ENCODE peak calls at places on chromosomes 3 and 15, in five cellular contexts. W is AG10803; J is cardiac fibroblast; N is CD8-positive, alpha-beta T cell; A is foreskin fibroblast. Z is an unnamed sample.

GRCh38 chr15:67148196-67148701 is 82.8 kb downstream of the SMAD3 start:
- DNase-seq in W (peak; percentile 81), J (peak; percentile 77), N (no peak), A (peak; percentile 73), Z (peak; percentile 57)

GRCh38 chr3:46681387-46681786 is 12.1 kb downstream of the ALS2CL start:
- DNase-seq in W (no peak), J (no peak), N (no peak), A (no peak), Z (no peak)

GRCh38 chr3:48403533-48404439 is 26.1 kb downstream of the PLXNB1 start:
- DNase-seq in W (no peak), J (no peak), N (peak; percentile 2), A (no peak), Z (no peak)

GRCh38 chr3:45479627-45480026 is 91.3 kb downstream of the LARS2 start:
- DNase-seq in W (peak; percentile 89), J (peak; percentile 91), N (no peak), A (peak; percentile 40), Z (peak; percentile 86)

GRCh38 chr3:27607370-27607769 is 114.8 kb downstream of the EOMES start:
- DNase-seq in W (peak; percentile 55), J (peak; percentile 58), N (no peak), A (peak; percentile 73), Z (peak; percentile 47)

GRCh38 chr15:69893863-69894262 is 203.9 kb downstream of the TLE3 start:
- DNase-seq in W (peak; percentile 79), J (peak; percentile 63), N (no peak), A (peak; percentile 30), Z (peak; percentile 66)

GRCh38 chr15:62089616-62090015 is 22.8 kb downstream of the C2CD4A start:
- DNase-seq in W (no peak), J (no peak), N (no peak), A (no peak), Z (no peak)

GRCh38 chr3:108513961-108514360 is 3.6 kb upstream of the MYH15 start:
- DNase-seq in W (peak; percentile 18), J (peak; percentile 54), N (no peak), A (peak; percentile 6), Z (no peak)

GRCh38 chr3:187274315-187274976 is 17.1 kb downstream of the MASP1 start:
- DNase-seq in W (no peak), J (no peak), N (no peak), A (no peak), Z (no peak)

GRCh38 chr3:81998139-81998755 is 236.8 kb upstream of the GBE1 start:
- DNase-seq in W (peak; percentile 12), J (peak; percentile 28), N (no peak), A (no peak), Z (peak; percentile 46)

GRCh38 chr3:15512173-15512572 is 9.3 kb downstream of the COLQ start:
- DNase-seq in W (peak; percentile 32), J (peak; percentile 25), N (no peak), A (no peak), Z (peak; percentile 53)

GRCh38 chr15:44706946-44707636 is 4.0 kb downstream of the PATL2 start:
- DNase-seq in W (no peak), J (no peak), N (no peak), A (no peak), Z (no peak)

GRCh38 chr15:39321977-39322376 is 258.9 kb upstream of the THBS1 start:
- DNase-seq in W (peak; percentile 68), J (peak; percentile 43), N (no peak), A (no peak), Z (peak; percentile 57)

GRCh38 chr3:100875239-100875638 is 118.0 kb downstream of the ABI3BP start:
- DNase-seq in W (peak; percentile 25), J (peak; percentile 67), N (no peak), A (peak; percentile 39), Z (peak; percentile 87)

GRCh38 chr3:17195192-17195611 is 310.4 kb downstream of the PLCL2 start:
- DNase-seq in W (peak; percentile 82), J (peak; percentile 67), N (no peak), A (peak; percentile 34), Z (peak; percentile 76)

GRCh38 chr3:51270559-51270958 is 114.5 kb upstream of the MANF start:
- DNase-seq in W (no peak), J (no peak), N (no peak), A (no peak), Z (no peak)

GRCh38 chr3:30448946-30449686 is 157.3 kb upstream of the TGFBR2 start:
- DNase-seq in W (peak; percentile 82), J (no peak), N (no peak), A (no peak), Z (no peak)

DNA sequence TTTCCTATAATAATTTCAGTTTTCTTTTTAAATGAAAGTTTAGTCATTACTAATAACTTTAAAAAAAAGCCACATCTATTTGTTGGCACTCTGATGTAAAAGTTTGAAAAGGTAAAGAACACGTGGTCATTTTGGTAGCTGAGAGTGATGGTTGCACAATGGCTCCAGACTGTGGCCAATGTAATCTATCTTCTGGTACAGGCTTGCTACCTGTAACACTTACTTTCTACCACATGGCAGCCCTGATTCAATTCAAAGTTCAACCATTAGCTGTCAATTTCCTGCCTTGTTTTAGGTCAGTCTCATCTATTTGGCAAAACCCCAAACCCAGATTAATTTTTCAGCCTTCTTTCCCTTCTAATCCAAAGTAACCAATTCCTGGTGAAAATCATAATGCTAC is 126.1 kb downstream of the TUSC7 start:
- DNase-seq in W (no peak), J (no peak), N (no peak), A (peak; percentile 8), Z (no peak)
- TF ChIP-seq CTCF in W (no peak), J (no peak), N (no peak), A (no peak), Z (no peak)

GRCh38 chr3:142863965-142864924 is 24.6 kb downstream of the PCOLCE2 start:
- DNase-seq in W (peak; percentile 34), J (no peak), N (no peak), A (no peak), Z (no peak)
- H3K4me3 ChIP-seq in W (peak overlapping the region; percentile 52), J (no peak overlapping the region), N (no peak overlapping the region), A (no peak overlapping the region), Z (no peak overlapping the region)

DNA sequence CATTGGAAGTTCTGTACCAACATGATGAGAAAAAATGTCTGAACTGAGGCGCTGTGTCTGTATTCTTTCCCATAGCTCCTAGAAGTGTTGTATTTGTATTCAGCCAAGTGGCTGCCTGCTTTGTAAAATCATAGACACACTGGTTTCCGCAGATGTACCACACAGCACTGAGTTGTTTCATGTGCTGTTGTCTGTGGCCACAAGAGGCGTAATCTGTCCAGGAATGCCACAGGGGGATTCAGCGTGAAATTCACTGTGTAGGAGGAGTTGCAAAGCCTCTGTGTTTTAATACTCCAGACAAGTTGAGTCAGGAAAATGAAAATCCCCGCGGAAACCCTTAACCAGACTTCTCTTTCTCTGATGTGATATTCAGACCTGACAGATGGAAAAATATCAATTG is 462.2 kb downstream of the NSUN3 start:
- DNase-seq in W (no peak), J (peak; percentile 53), N (no peak), A (no peak), Z (peak; percentile 23)
- TF ChIP-seq CTCF in W (no peak), J (peak; percentile 61), N (no peak), A (no peak), Z (peak; percentile 60)

DNA sequence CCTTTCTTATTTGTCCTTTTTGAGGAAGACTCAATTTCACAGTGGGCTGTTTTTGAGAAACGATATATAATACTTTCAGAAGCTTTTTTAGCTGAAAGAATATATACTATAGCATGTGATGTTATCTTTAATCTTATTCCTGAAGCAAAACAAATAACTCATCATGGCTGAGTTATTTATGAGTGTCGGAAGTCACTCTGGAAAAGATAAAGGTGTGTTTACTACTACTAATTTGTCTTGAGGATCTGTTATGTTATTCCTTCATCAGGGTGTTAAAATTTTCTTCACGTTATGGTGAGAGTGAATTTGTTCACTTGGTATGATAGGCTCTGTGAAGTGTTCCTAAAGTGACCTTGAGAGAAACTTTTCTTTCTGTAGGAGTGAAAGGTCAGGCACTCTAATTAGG is 4.7 kb downstream of the TCF12 start:
- DNase-seq in W (no peak), J (no peak), N (no peak), A (no peak), Z (no peak)
- H3K4me3 ChIP-seq in W (no peak overlapping the region), J (no peak overlapping the region), N (no peak overlapping the region), A (no peak overlapping the region), Z (no peak overlapping the region)

Z was measured in fibroblast of the aortic adventitia.